ENCODE peak calls at places on chromosomes 4 and X, in four cellular contexts. U, S, G and B are unnamed samples.

GRCh38 chr4:158255727-158256324 is 45.5 kb downstream of the TMEM144 start:
- DNase-seq in G (no peak), S (no peak), U (peak; percentile 77), B (peak; percentile 20)

GRCh38 chr4:40276541-40276940 is 58.6 kb upstream of the CHRNA9 start:
- DNase-seq in G (no peak), U (no peak), S (no peak), B (no peak)

GRCh38 chr4:93203708-93204107 is 624.8 kb upstream of the ATOH1 start:
- DNase-seq in G (no peak), U (peak; percentile 24), S (no peak), B (no peak)

GRCh38 chr4:40333921-40334352 is 1.2 kb upstream of the CHRNA9 start:
- DNase-seq in S (no peak), U (peak; percentile 91), G (peak; percentile 46), B (no peak)

GRCh38 chr4:177938226-177938625 is 496.0 kb upstream of the AGA start:
- DNase-seq in U (no peak), G (no peak), S (no peak), B (no peak)

GRCh38 chrX:23981711-23982110 is 45.3 kb downstream of the KLHL15 start:
- DNase-seq in S (no peak), U (no peak), G (no peak), B (no peak)

GRCh38 chr4:21656832-21657231 is 291.7 kb downstream of the KCNIP4 start:
- DNase-seq in U (peak; percentile 69), G (peak; percentile 27), S (no peak), B (no peak)

GRCh38 chr4:168710353-168710946 is 213.6 kb downstream of the PALLD start:
- DNase-seq in G (no peak), S (no peak), U (peak; percentile 69), B (peak; percentile 33)

GRCh38 chrX:1592128-1592862 is 891 bp downstream of the AKAP17A start:
- DNase-seq in U (peak; percentile 55), S (no peak), G (no peak), B (no peak)

GRCh38 chr4:159455675-159456235 is 352.9 kb downstream of the RAPGEF2 start:
- DNase-seq in G (no peak), U (peak; percentile 57), S (no peak), B (no peak)

GRCh38 chrX:104126856-104127255 is 14.5 kb downstream of the ZCCHC18 start:
- DNase-seq in G (no peak), S (no peak), U (no peak), B (no peak)